ENCODE peak calls at places on chromosomes 4 and X, in four cellular contexts. R is transverse colon, Q is IMR-90, H is GM23248. O is an unnamed sample.

GRCh38 chrX:69163936-69164741 is 1.1 kb downstream of the PJA1 start:
- DNase-seq in R (peak; percentile 27), Q (no peak), H (peak; percentile 29), O (no peak)

GRCh38 chr4:99403380-99404194 is 31.6 kb downstream of the ADH7 start:
- DNase-seq in R (no peak), Q (peak; percentile 74), H (peak; percentile 63), O (no peak)

GRCh38 chr4:109979932-109980717 is 67.4 kb downstream of the EGF start:
- DNase-seq in R (no peak), Q (peak; percentile 78), H (peak; percentile 85), O (no peak)

GRCh38 chr4:27217261-27217769 is 356.7 kb downstream of the STIM2 start:
- DNase-seq in R (no peak), Q (peak; percentile 57), H (peak; percentile 82), O (peak; percentile 30)

GRCh38 chrX:39196192-39197102 is 395.2 kb downstream of the MID1IP1 start:
- DNase-seq in R (peak; percentile 29), Q (peak; percentile 2), H (peak; percentile 72), O (peak; percentile 13)

GRCh38 chrX:108447303-108447702 is 7.7 kb downstream of the COL4A5 start:
- DNase-seq in R (no peak), Q (peak; percentile 16), H (peak; percentile 38), O (no peak)

GRCh38 chrX:149370097-149370496 is 135.0 kb downstream of the IDS start:
- DNase-seq in R (no peak), Q (no peak), H (no peak), O (no peak)

GRCh38 chr4:1686440-1687036 is 2.4 kb upstream of the FAM53A start:
- DNase-seq in R (no peak), Q (no peak), H (no peak), O (no peak)

GRCh38 chrX:55142206-55142918 is 53.5 kb downstream of the PAGE2 start:
- DNase-seq in R (peak; percentile 21), Q (no peak), H (no peak), O (no peak)

GRCh38 chr4:103482893-103483292 is 236.9 kb downstream of the TACR3 start:
- DNase-seq in R (no peak), Q (no peak), H (no peak), O (no peak)

GRCh38 chr4:76341063-76341462 is 34.5 kb downstream of the STBD1 start:
- DNase-seq in R (no peak), Q (peak; percentile 77), H (peak; percentile 78), O (no peak)

GRCh38 chr4:88585908-88586307 is 6.4 kb upstream of the HERC3 start:
- DNase-seq in R (no peak), Q (peak; percentile 39), H (peak; percentile 7), O (no peak)

GRCh38 chrX:138745215-138745614 is 33.7 kb upstream of the FGF13 start:
- DNase-seq in R (no peak), Q (peak; percentile 60), H (peak; percentile 52), O (peak; percentile 17)

GRCh38 chrX:2974946-2975345 is 31.4 kb upstream of the ARSH start:
- DNase-seq in R (no peak), Q (no peak), H (peak; percentile 4), O (no peak)

GRCh38 chrX:41781500-41781899 is 57.5 kb downstream of the GPR82 start:
- DNase-seq in R (no peak), Q (peak; percentile 56), H (peak; percentile 58), O (no peak)

GRCh38 chrX:110755611-110756010 is 40.0 kb downstream of the CHRDL1 start:
- DNase-seq in R (no peak), Q (no peak), H (no peak), O (no peak)

GRCh38 chrX:826026-826425 is 195.4 kb downstream of the SHOX start:
- DNase-seq in R (no peak), Q (no peak), H (peak; percentile 38), O (no peak)

GRCh38 chr4:118941149-118941548 is 52.5 kb downstream of the SYNPO2 start:
- DNase-seq in R (peak; percentile 15), Q (peak; percentile 21), H (peak; percentile 51), O (no peak)

GRCh38 chr4:3304831-3305609 is 12.2 kb downstream of the RGS12 start:
- DNase-seq in R (no peak), Q (peak; percentile 52), H (peak; percentile 71), O (no peak)
- H3K4me1 ChIP-seq in R (no peaks in the 10 kb centered on the region), Q (peaks cover 23% of the 10 kb centered on the region), H (peaks cover 14% of the 10 kb centered on the region), O (no peaks in the 10 kb centered on the region)

GRCh38 chrX:143757375-143757774 is 36.8 kb upstream of the SPANXN2 start:
- DNase-seq in R (no peak), Q (no peak), H (no peak), O (no peak)
- H3K9me3 ChIP-seq in R (no peaks in the 10 kb centered on the region), Q (peaks cover 13% of the 10 kb centered on the region), H (no peaks in the 10 kb centered on the region), O (no peaks in the 10 kb centered on the region)

GRCh38 chr4:152672403-152673092 is 7.2 kb downstream of the TMEM154 start:
- DNase-seq in R (no peak), Q (no peak), H (no peak), O (no peak)
- H3K4me1 ChIP-seq in R (no peaks in the 10 kb centered on the region), Q (no peaks in the 10 kb centered on the region), H (no peaks in the 10 kb centered on the region), O (peaks cover 33% of the 10 kb centered on the region)

GRCh38 chrX:56793533-56794320 is 64.7 kb downstream of the NBDY start:
- DNase-seq in R (peak; percentile 3), Q (no peak), H (peak; percentile 54), O (no peak)

GRCh38 chrX:56794404-56794803 is 65.4 kb downstream of the NBDY start:
- DNase-seq in R (no peak), Q (no peak), H (no peak), O (no peak)

GRCh38 chrX:56795309-56795868 is 66.3 kb downstream of the NBDY start:
- DNase-seq in R (peak; percentile 1), Q (no peak), H (no peak), O (no peak)

GRCh38 chrX:56793112-56793430 is 64.0 kb downstream of the NBDY start:
- DNase-seq in R (no peak), Q (no peak), H (no peak), O (no peak)

DNA sequence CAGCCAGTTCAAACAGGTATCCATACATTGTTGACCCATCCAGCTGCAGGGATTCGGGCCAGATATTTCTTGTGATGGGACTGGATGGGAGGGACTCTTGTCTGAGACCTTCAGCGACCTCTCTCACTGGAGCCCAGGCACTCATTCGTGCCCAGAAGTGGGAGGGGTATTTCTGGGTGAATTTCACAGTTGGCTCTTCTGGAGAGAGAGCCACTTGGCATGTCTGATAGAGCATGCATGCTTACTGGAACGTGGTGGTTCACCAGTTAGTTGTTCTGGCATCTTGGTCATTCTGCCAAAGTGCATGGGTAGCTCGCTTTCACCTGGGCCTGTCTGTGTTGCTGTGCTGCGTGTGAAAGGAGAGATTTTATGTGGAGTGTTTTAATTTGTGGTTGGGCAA is 65.8 kb downstream of the NBDY start:
- DNase-seq in R (no peak), Q (no peak), H (no peak), O (no peak)
- H3K9me3 ChIP-seq in R (no peaks in the 10 kb centered on the region), Q (no peaks in the 10 kb centered on the region), H (no peaks in the 10 kb centered on the region), O (no peaks in the 10 kb centered on the region)

GRCh38 chr4:147788791-147789190 is 56.9 kb downstream of the ARHGAP10 start:
- DNase-seq in R (no peak), Q (peak; percentile 24), H (peak; percentile 17), O (no peak)

GRCh38 chr4:147789596-147789995 is 57.7 kb downstream of the ARHGAP10 start:
- DNase-seq in R (no peak), Q (peak; percentile 23), H (peak; percentile 10), O (no peak)

GRCh38 chr4:147791870-147792269 is 60.0 kb downstream of the ARHGAP10 start:
- DNase-seq in R (no peak), Q (no peak), H (no peak), O (no peak)

GRCh38 chr4:147791341-147791740 is 59.5 kb downstream of the ARHGAP10 start:
- DNase-seq in R (no peak), Q (no peak), H (no peak), O (no peak)

GRCh38 chr4:147790412-147790811 is 58.5 kb downstream of the ARHGAP10 start:
- DNase-seq in R (no peak), Q (no peak), H (no peak), O (no peak)
- H3K4me1 ChIP-seq in R (peaks cover 34% of the 10 kb centered on the region), Q (peaks cover 23% of the 10 kb centered on the region), H (peaks cover 47% of the 10 kb centered on the region), O (peaks cover 51% of the 10 kb centered on the region)

GRCh38 chrX:151675121-151675746 is 20.0 kb upstream of the PRRG3 start:
- DNase-seq in R (no peak), Q (no peak), H (no peak), O (no peak)
- H3K9me3 ChIP-seq in R (no peaks in the 10 kb centered on the region), Q (peaks cover 11% of the 10 kb centered on the region), H (no peaks in the 10 kb centered on the region), O (no peaks in the 10 kb centered on the region)

O was measured in keratinocyte.